ENCODE peak calls at places on chromosomes 1 and 21, in four cellular contexts. One of them, this sample, is unnamed.

GRCh38 chr1:42940851-42941639 is 17.6 kb downstream of the SLC2A1 start:
- DNase-seq in H1: no peak
- DNase-seq in trophoblast cell: peak
- DNase-seq in neuronal stem cell: no peak
- DNase-seq in this sample: peak

GRCh38 chr1:32500387-32501209 is 35.7 kb downstream of the ZBTB8B start:
- DNase-seq in H1: no peak
- DNase-seq in trophoblast cell: peak
- DNase-seq in neuronal stem cell: peak
- DNase-seq in this sample: peak

GRCh38 chr21:21002137-21002536 is 3.9 kb downstream of the NCAM2 start:
- DNase-seq in H1: no peak
- DNase-seq in trophoblast cell: no peak
- DNase-seq in neuronal stem cell: no peak
- DNase-seq in this sample: no peak

GRCh38 chr1:208587110-208587509 is 342.9 kb upstream of the PLXNA2 start:
- DNase-seq in H1: no peak
- DNase-seq in trophoblast cell: no peak
- DNase-seq in neuronal stem cell: no peak
- DNase-seq in this sample: no peak

GRCh38 chr1:61539720-61540462 is 185.1 kb downstream of the TM2D1 start:
- DNase-seq in H1: no peak
- DNase-seq in trophoblast cell: no peak
- DNase-seq in neuronal stem cell: no peak
- DNase-seq in this sample: no peak

GRCh38 chr1:45493116-45493697 is 2.2 kb upstream of the TESK2 start:
- DNase-seq in H1: no peak
- DNase-seq in trophoblast cell: peak
- DNase-seq in neuronal stem cell: no peak
- DNase-seq in this sample: peak

GRCh38 chr1:19140465-19140864 is 69.6 kb downstream of the UBR4 start:
- DNase-seq in H1: no peak
- DNase-seq in trophoblast cell: no peak
- DNase-seq in neuronal stem cell: no peak
- DNase-seq in this sample: no peak

GRCh38 chr1:232040260-232040659 is 413.7 kb downstream of the DISC1 start:
- DNase-seq in H1: no peak
- DNase-seq in trophoblast cell: no peak
- DNase-seq in neuronal stem cell: no peak
- DNase-seq in this sample: no peak

GRCh38 chr1:3606779-3607702 is 4.3 kb downstream of the MEGF6 start:
- DNase-seq in H1: no peak
- DNase-seq in trophoblast cell: no peak
- DNase-seq in neuronal stem cell: no peak
- DNase-seq in this sample: no peak

GRCh38 chr1:3603566-3604467 is 7.5 kb downstream of the MEGF6 start:
- DNase-seq in H1: no peak
- DNase-seq in trophoblast cell: no peak
- DNase-seq in neuronal stem cell: no peak
- DNase-seq in this sample: no peak

GRCh38 chr1:3604468-3604974 is 6.8 kb downstream of the MEGF6 start:
- DNase-seq in H1: no peak
- DNase-seq in trophoblast cell: no peak
- DNase-seq in neuronal stem cell: no peak
- DNase-seq in this sample: no peak

GRCh38 chr1:3603156-3603555 is 8.2 kb downstream of the MEGF6 start:
- DNase-seq in H1: no peak
- DNase-seq in trophoblast cell: no peak
- DNase-seq in neuronal stem cell: no peak
- DNase-seq in this sample: no peak

DNA sequence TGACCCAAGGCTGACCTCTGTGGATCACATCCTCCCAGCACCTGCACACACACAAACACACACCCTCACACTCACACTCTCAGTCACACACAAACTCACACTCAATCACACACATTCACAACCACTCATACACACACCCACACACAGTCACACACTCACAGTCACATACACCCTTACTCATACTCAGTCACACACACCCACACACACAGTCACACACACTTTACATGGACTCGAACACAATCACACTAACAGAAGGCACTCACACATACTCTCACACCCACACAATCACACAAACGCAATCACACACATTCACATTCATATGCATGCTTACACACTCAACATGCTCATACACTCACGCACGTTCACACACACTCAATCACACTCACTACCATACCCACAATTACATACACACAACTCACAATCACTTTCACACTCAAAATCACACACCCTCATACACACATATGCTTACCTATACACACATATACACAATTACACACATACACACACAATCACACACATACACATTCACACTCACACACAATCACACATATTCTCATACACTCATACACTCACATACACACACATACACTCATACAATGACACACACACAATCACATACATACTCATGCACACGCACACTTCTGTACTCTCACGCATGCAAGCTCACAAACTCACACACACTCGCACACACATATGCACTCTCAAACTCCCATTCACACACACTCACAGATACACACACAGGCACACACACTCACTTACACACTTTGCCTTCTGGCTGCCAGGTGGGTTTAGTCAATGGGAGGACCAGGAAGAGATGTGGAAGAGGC is 6.1 kb downstream of the MEGF6 start:
- DNase-seq in H1: no peak
- DNase-seq in trophoblast cell: no peak
- DNase-seq in neuronal stem cell: no peak
- DNase-seq in this sample: no peak
- H2BK5ac ChIP-seq in H1: peak
- H2BK5ac ChIP-seq in trophoblast cell: no peak
- H2BK5ac ChIP-seq in neuronal stem cell: no peak
- H2BK5ac ChIP-seq in this sample: no peak

DNA sequence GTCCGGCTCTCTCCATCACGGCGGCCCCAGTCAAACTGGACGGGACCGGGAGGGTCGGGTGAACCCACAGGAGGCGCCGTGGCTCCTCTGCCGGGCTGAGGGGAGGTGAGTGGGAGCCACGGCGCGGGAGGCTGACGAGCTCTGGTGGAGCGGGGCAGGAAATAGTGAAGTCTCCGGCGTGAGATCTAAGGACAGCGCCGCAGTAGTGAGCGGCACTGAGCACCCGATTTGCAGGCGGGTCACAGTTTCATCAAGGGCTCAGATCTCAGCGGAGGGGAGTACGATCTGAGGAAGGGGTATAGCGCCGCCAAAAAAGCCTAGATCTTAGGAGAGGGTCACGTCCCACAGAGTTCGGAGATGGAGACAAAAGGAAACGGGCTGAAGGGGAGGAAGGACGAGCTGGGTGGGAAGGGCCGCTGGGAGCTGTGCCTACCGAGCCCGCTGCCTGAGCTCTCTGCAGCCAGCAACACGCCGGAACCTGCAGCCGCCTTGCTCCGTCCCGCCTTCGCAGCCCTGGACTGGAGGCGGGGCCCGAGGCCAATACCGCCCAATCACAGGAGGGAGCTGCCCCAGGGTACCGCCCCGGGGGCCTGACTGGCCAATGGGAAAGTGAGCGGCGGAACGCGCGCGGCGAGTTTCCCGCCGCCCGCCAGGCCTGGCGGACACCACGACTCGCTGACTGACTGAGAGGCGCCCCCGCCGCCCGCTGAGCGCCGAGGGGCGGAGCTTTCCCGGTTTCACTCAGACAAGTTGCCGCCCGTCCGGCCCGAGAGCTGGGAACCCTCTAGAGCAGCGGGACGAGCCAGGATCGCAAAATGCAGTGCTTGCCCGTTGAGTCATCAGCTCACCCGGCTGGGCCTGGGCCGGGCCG is 1.9 kb downstream of the SFN start:
- DNase-seq in H1: peak
- DNase-seq in trophoblast cell: peak
- DNase-seq in neuronal stem cell: peak
- DNase-seq in this sample: peak
- H2BK12ac ChIP-seq in H1: no peak
- H2BK12ac ChIP-seq in trophoblast cell: peak
- H2BK12ac ChIP-seq in neuronal stem cell: peak
- H2BK12ac ChIP-seq in this sample: peak

DNA sequence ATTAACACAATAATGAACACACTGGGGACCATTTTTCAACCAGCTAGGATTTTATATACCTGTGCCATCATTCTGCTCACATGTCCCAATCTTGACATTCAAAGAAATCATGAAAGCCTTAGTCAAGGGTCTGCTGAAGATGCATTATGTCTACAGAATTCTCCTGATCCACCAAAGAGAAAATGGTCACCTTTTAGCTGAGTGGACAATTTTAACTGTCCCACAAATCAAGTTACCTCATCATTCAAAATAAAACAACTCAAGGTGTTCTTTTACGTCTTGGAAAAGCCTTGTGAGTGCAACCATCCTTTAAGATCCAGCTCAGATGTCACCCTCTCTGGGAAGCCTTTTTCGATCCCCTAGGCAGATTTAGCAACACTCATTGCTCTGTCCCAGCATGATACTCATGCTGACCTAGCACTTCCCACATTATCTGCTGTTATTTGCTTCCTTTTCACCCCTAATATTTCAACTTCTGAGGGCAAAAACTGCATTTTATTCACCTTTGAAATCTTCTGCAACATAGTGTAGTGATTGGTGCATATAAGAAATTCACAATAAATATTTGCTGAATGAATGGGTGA is 80.1 kb downstream of the LMO4 start:
- DNase-seq in H1: no peak
- DNase-seq in trophoblast cell: no peak
- DNase-seq in neuronal stem cell: no peak
- DNase-seq in this sample: no peak
- H2BK5ac ChIP-seq in H1: no peak
- H2BK5ac ChIP-seq in trophoblast cell: no peak
- H2BK5ac ChIP-seq in neuronal stem cell: no peak
- H2BK5ac ChIP-seq in this sample: no peak

GRCh38 chr1:211738096-211738708 is 62.8 kb upstream of the NEK2 start:
- DNase-seq in H1: no peak
- DNase-seq in trophoblast cell: no peak
- DNase-seq in neuronal stem cell: no peak
- DNase-seq in this sample: no peak
- H2BK12ac ChIP-seq in H1: no peak
- H2BK12ac ChIP-seq in trophoblast cell: no peak
- H2BK12ac ChIP-seq in neuronal stem cell: no peak
- H2BK12ac ChIP-seq in this sample: no peak

DNA sequence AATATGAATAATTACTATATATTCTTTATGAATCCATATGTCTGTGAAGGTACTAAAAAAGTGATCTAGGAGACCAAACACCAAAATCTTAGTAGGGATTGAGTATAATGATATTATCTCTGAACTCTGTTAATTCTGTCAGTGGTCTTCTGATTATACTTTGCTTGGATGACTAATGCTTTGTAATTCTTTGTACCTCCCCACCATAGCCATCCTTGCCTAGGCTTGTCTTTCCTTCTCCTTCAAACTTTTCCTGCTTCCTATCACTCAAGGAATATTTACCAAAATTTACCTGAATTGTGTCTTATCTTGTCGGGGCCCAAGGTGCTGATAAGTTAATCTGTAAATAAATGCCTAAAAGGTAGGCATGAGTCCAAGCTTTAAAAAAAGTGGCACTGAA is 845 bp upstream of the RGS5 start:
- DNase-seq in H1: no peak
- DNase-seq in trophoblast cell: no peak
- DNase-seq in neuronal stem cell: no peak
- DNase-seq in this sample: no peak
- H2BK5ac ChIP-seq in H1: peak
- H2BK5ac ChIP-seq in trophoblast cell: no peak
- H2BK5ac ChIP-seq in neuronal stem cell: no peak
- H2BK5ac ChIP-seq in this sample: no peak

GRCh38 chr1:201622824-201623223 is 83.9 kb downstream of the NAV1 start:
- DNase-seq in H1: no peak
- DNase-seq in trophoblast cell: no peak
- DNase-seq in neuronal stem cell: no peak
- DNase-seq in this sample: no peak
- H2BK12ac ChIP-seq in H1: no peak
- H2BK12ac ChIP-seq in trophoblast cell: no peak
- H2BK12ac ChIP-seq in neuronal stem cell: no peak
- H2BK12ac ChIP-seq in this sample: no peak

GRCh38 chr21:27388835-27389234 is 421.9 kb upstream of the ADAMTS5 start:
- DNase-seq in H1: no peak
- DNase-seq in trophoblast cell: no peak
- DNase-seq in neuronal stem cell: no peak
- DNase-seq in this sample: no peak

GRCh38 chr21:27391990-27392389 is 425.1 kb upstream of the ADAMTS5 start:
- DNase-seq in H1: no peak
- DNase-seq in trophoblast cell: no peak
- DNase-seq in neuronal stem cell: no peak
- DNase-seq in this sample: no peak

GRCh38 chr21:27390384-27390783 is 423.5 kb upstream of the ADAMTS5 start:
- DNase-seq in H1: no peak
- DNase-seq in trophoblast cell: no peak
- DNase-seq in neuronal stem cell: no peak
- DNase-seq in this sample: no peak

GRCh38 chr21:27397578-27397977 is 430.7 kb upstream of the ADAMTS5 start:
- DNase-seq in H1: no peak
- DNase-seq in trophoblast cell: no peak
- DNase-seq in neuronal stem cell: no peak
- DNase-seq in this sample: no peak

DNA sequence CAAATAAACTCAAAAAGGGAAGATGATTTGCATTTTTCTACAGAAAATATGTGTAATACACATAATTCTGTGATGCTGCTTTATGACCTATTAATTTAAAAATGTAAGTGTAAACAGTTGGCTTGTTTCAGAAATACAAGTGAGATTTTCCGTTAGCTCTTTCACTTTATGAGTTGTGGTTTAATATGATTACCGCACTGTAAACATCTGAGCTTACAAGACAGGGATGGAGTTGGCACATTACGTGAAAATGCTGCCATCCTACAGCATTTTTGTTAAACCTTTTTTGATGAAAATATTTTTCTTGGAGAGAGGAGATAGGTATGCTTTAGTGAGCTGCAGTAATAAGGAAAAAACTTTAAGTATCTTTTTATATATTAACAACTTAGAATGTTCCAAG is 426.8 kb upstream of the ADAMTS5 start:
- DNase-seq in H1: no peak
- DNase-seq in trophoblast cell: no peak
- DNase-seq in neuronal stem cell: no peak
- DNase-seq in this sample: no peak
- H2BK5ac ChIP-seq in H1: no peak
- H2BK5ac ChIP-seq in trophoblast cell: no peak
- H2BK5ac ChIP-seq in neuronal stem cell: no peak
- H2BK5ac ChIP-seq in this sample: no peak

This sample was measured in H9.